ENCODE peak calls at places on chromosomes 2 and 18, in ten cellular contexts. B, S, J, T, Q, U, I, M, F and P are unnamed samples.

GRCh38 chr2:216389565-216389964 is 17.3 kb upstream of the MARCHF4 start:
- DNase-seq in B (no peak), S (no peak), J (no peak), T (no peak), Q (peak), U (no peak), I (no peak), M (no peak), F (no peak), P (no peak)

GRCh38 chr2:220165401-220165800 is 538.0 kb downstream of the SLC4A3 start:
- DNase-seq in B (peak), S (no peak), J (no peak), T (no peak), Q (no peak), U (no peak), I (no peak), M (no peak), F (peak), P (no peak)

GRCh38 chr2:129780316-129781282 is 198.9 kb upstream of the RAB6C start:
- DNase-seq in B (no peak), S (no peak), J (no peak), T (no peak), Q (no peak), U (no peak), I (no peak), M (peak), F (no peak), P (no peak)

GRCh38 chr2:61410185-61410584 is 60.7 kb downstream of the USP34 start:
- DNase-seq in B (no peak), S (no peak), J (no peak), T (no peak), Q (no peak), U (no peak), I (no peak), M (no peak), F (no peak), P (no peak)

GRCh38 chr2:174259981-174260380 is 11.6 kb upstream of the OLA1 start:
- DNase-seq in B (no peak), S (no peak), J (no peak), T (no peak), Q (peak), U (peak), I (peak), M (peak), F (no peak), P (no peak)

GRCh38 chr2:113910110-113910717 is 20.3 kb downstream of the ACTR3 start:
- DNase-seq in B (no peak), S (no peak), J (no peak), T (no peak), Q (peak), U (peak), I (no peak), M (no peak), F (no peak), P (no peak)

GRCh38 chr2:23452853-23453420 is 68.0 kb downstream of the KLHL29 start:
- DNase-seq in B (no peak), S (no peak), J (no peak), T (no peak), Q (no peak), U (no peak), I (no peak), M (peak), F (no peak), P (no peak)

GRCh38 chr2:180662555-180662954 is 317.9 kb upstream of the UBE2E3 start:
- DNase-seq in B (no peak), S (no peak), J (no peak), T (no peak), Q (peak), U (no peak), I (no peak), M (no peak), F (no peak), P (no peak)

GRCh38 chr2:9074930-9075329 is 71.4 kb upstream of the MBOAT2 start:
- DNase-seq in B (no peak), S (no peak), J (no peak), T (no peak), Q (no peak), U (no peak), I (no peak), M (no peak), F (no peak), P (peak)

GRCh38 chr2:127695491-127696472 is 5.5 kb upstream of the SFT2D3 start:
- DNase-seq in B (peak), S (peak), J (peak), T (peak), Q (peak), U (peak), I (no peak), M (peak), F (peak), P (no peak)

GRCh38 chr18:39561136-39561535 is 1995.5 kb upstream of the CELF4 start:
- DNase-seq in B (no peak), S (no peak), J (no peak), T (no peak), Q (peak), U (no peak), I (no peak), M (peak), F (no peak), P (no peak)

GRCh38 chr2:123518387-123518786 is 506.7 kb upstream of the CNTNAP5 start:
- DNase-seq in B (no peak), S (no peak), J (no peak), T (no peak), Q (peak), U (no peak), I (no peak), M (peak), F (no peak), P (no peak)

GRCh38 chr18:74082476-74083070 is 65.1 kb downstream of the FBXO15 start:
- DNase-seq in B (peak), S (no peak), J (peak), T (peak), Q (peak), U (peak), I (no peak), M (peak), F (peak), P (no peak)

GRCh38 chr18:79856119-79857080 is 58.7 kb downstream of the KCNG2 start:
- DNase-seq in B (no peak), S (peak), J (peak), T (no peak), Q (peak), U (no peak), I (no peak), M (peak), F (peak), P (no peak)

GRCh38 chr2:145751634-145752033 is 1231.7 kb upstream of the ZEB2 start:
- DNase-seq in B (no peak), S (no peak), J (no peak), T (no peak), Q (peak), U (peak), I (no peak), M (peak), F (no peak), P (no peak)

GRCh38 chr18:31429623-31430022 is 17.9 kb upstream of the DSG3 start:
- DNase-seq in B (peak), S (no peak), J (no peak), T (no peak), Q (no peak), U (peak), I (no peak), M (no peak), F (no peak), P (no peak)

GRCh38 chr18:45976581-45977373 is 9.6 kb upstream of the EPG5 start:
- DNase-seq in B (no peak), S (no peak), J (no peak), T (no peak), Q (peak), U (no peak), I (no peak), M (no peak), F (no peak), P (no peak)

GRCh38 chr18:28365406-28365805 is 188.5 kb upstream of the CDH2 start:
- DNase-seq in B (no peak), S (no peak), J (no peak), T (no peak), Q (peak), U (peak), I (no peak), M (no peak), F (no peak), P (peak)

GRCh38 chr2:232502901-232503791 is 15.5 kb upstream of the ECEL1 start:
- DNase-seq in B (peak), S (peak), J (peak), T (no peak), Q (peak), U (peak), I (no peak), M (peak), F (peak), P (no peak)

GRCh38 chr2:25161055-25161781 is 7.2 kb downstream of the POMC start:
- DNase-seq in B (peak), S (peak), J (peak), T (no peak), Q (peak), U (peak), I (no peak), M (no peak), F (no peak), P (no peak)

GRCh38 chr2:221087779-221088178 is 484.3 kb downstream of the EPHA4 start:
- DNase-seq in B (no peak), S (no peak), J (no peak), T (no peak), Q (no peak), U (no peak), I (no peak), M (no peak), F (no peak), P (no peak)

GRCh38 chr2:38692636-38693318 is 26.9 kb downstream of the GALM start:
- DNase-seq in B (no peak), S (no peak), J (no peak), T (no peak), Q (no peak), U (peak), I (no peak), M (no peak), F (no peak), P (no peak)

GRCh38 chr2:85914916-85915315 is 26.1 kb upstream of the ST3GAL5 start:
- DNase-seq in B (no peak), S (no peak), J (no peak), T (no peak), Q (no peak), U (no peak), I (no peak), M (no peak), F (no peak), P (no peak)

GRCh38 chr2:86491088-86491487 is 49.9 kb downstream of the KDM3A start:
- DNase-seq in B (no peak), S (no peak), J (no peak), T (no peak), Q (no peak), U (no peak), I (no peak), M (no peak), F (no peak), P (no peak)

GRCh38 chr18:28457784-28458183 is 280.9 kb upstream of the CDH2 start:
- DNase-seq in B (no peak), S (no peak), J (no peak), T (no peak), Q (no peak), U (no peak), I (no peak), M (no peak), F (no peak), P (no peak)

GRCh38 chr2:121263996-121264715 is 20.8 kb downstream of the TFCP2L1 start:
- DNase-seq in B (no peak), S (no peak), J (no peak), T (no peak), Q (no peak), U (no peak), I (no peak), M (no peak), F (no peak), P (no peak)

GRCh38 chr2:41267929-41268659 is 779.7 kb upstream of the PKDCC start:
- DNase-seq in B (no peak), S (no peak), J (no peak), T (no peak), Q (no peak), U (no peak), I (no peak), M (no peak), F (no peak), P (no peak)

GRCh38 chr2:136310005-136310495 is 192.1 kb upstream of the CXCR4 start:
- DNase-seq in B (no peak), S (no peak), J (no peak), T (no peak), Q (no peak), U (no peak), I (no peak), M (no peak), F (no peak), P (no peak)

GRCh38 chr18:58754544-58755068 is 83.3 kb downstream of the MALT1 start:
- DNase-seq in B (peak), S (no peak), J (no peak), T (no peak), Q (no peak), U (no peak), I (no peak), M (no peak), F (peak), P (no peak)

GRCh38 chr2:238887616-238888015 is 39.7 kb downstream of the TWIST2 start:
- DNase-seq in B (no peak), S (no peak), J (no peak), T (no peak), Q (peak), U (no peak), I (no peak), M (no peak), F (no peak), P (no peak)

GRCh38 chr2:36376319-36376765 is 20.8 kb downstream of the CRIM1 start:
- DNase-seq in B (peak), S (peak), J (peak), T (peak), Q (peak), U (peak), I (no peak), M (peak), F (no peak), P (no peak)

GRCh38 chr2:54724560-54725342 is 1.3 kb downstream of the EML6 start:
- DNase-seq in B (peak), S (peak), J (no peak), T (no peak), Q (peak), U (peak), I (no peak), M (peak), F (peak), P (no peak)

GRCh38 chr2:152062130-152063091 is 36.4 kb downstream of the CACNB4 start:
- DNase-seq in B (no peak), S (no peak), J (peak), T (no peak), Q (peak), U (no peak), I (peak), M (no peak), F (no peak), P (no peak)

GRCh38 chr2:56009758-56010534 is 86.4 kb upstream of the EFEMP1 start:
- DNase-seq in B (no peak), S (no peak), J (no peak), T (no peak), Q (peak), U (peak), I (no peak), M (peak), F (peak), P (no peak)

GRCh38 chr2:104746299-104746698 is 107.6 kb upstream of the POU3F3 start:
- DNase-seq in B (no peak), S (no peak), J (no peak), T (no peak), Q (no peak), U (no peak), I (no peak), M (no peak), F (peak), P (no peak)

GRCh38 chr2:877747-878146 is 72.9 kb upstream of the SNTG2 start:
- DNase-seq in B (no peak), S (no peak), J (no peak), T (no peak), Q (no peak), U (no peak), I (no peak), M (no peak), F (no peak), P (no peak)

GRCh38 chr2:173986805-173987204 is 21.6 kb upstream of the SP3 start:
- DNase-seq in B (no peak), S (no peak), J (peak), T (no peak), Q (peak), U (no peak), I (no peak), M (no peak), F (no peak), P (no peak)

GRCh38 chr2:108935231-108935863 is 53.7 kb downstream of the EDAR start:
- DNase-seq in B (no peak), S (no peak), J (peak), T (no peak), Q (no peak), U (peak), I (no peak), M (peak), F (peak), P (no peak)

GRCh38 chr2:74528600-74529356 is 728 bp downstream of the AUP1 start:
- DNase-seq in B (no peak), S (no peak), J (no peak), T (no peak), Q (no peak), U (no peak), I (no peak), M (no peak), F (no peak), P (no peak)

GRCh38 chr2:219142329-219142728 is 18.3 kb downstream of the NHEJ1 start:
- DNase-seq in B (no peak), S (no peak), J (no peak), T (no peak), Q (peak), U (no peak), I (peak), M (no peak), F (no peak), P (peak)

DNA sequence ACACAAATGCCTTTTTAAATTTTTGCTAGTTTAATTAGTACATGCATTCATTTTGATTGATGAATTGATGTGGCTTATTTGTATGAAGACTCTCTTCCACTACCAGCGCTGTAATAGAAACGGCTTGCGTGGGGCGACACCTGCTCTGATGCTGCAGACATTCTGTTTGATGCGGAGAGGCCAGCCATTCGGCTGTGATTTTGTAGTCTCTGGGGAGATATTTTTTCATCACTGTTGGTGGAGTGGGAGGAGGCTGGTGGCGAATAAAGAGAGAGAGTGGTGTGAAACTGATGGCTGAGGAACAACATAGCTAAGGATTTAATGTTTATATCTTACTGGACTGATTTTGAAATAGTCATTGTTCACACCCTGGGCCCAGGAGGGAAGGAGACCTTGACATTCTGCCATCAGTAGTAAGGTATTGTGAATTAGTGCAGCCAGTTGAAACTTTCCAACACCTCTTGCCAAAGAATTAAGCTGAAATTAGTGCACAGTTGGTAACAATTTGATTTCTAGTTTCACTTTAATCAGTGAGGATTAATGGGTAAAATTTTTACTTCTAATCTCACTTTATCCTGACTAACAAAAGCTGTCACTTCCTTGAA is 224.1 kb downstream of the MTX2 start:
- DNase-seq in B (no peak), S (no peak), J (no peak), T (no peak), Q (no peak), U (no peak), I (no peak), M (peak), F (no peak), P (no peak)
- H3K4me3 ChIP-seq in B (no peak), S (no peak), J (no peak), T (no peak), Q (no peak), U (no peak), I (no peak), M (no peak), F (no peak), P (no peak)

DNA sequence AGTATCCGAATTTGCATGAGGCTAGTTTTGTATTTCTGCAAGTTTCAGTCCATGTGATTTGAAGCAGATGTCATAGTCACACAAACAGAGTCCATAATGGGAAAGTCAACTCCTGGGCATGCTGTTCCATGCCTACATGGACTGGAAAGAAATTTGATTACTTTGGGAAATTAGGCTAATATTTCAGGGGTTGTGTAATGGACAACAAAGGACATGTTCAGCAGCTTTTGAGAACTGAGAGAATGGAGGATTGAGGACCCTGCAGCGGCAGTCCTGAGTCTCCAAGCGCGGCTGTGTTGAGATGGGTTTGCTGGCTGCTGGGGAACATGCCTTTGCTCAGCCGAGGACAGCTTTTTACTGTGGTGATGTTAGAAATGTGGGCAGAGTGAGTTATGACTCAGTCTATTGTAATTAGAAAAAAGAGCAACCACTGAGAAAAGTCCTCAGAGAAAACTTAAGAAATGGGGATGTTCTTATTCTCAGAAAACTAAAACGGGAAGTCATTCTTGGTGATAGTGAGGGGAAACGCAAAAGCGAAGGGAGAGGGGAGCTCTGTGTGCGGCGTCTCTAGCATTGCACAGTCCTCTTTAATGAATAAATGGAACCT is 149.2 kb downstream of the FAM210A start:
- DNase-seq in B (no peak), S (no peak), J (no peak), T (no peak), Q (peak), U (peak), I (no peak), M (no peak), F (no peak), P (no peak)
- H3K4me3 ChIP-seq in B (no peak), S (no peak), J (no peak), T (no peak), Q (peak), U (no peak), I (no peak), M (no peak), F (no peak), P (no peak)

DNA sequence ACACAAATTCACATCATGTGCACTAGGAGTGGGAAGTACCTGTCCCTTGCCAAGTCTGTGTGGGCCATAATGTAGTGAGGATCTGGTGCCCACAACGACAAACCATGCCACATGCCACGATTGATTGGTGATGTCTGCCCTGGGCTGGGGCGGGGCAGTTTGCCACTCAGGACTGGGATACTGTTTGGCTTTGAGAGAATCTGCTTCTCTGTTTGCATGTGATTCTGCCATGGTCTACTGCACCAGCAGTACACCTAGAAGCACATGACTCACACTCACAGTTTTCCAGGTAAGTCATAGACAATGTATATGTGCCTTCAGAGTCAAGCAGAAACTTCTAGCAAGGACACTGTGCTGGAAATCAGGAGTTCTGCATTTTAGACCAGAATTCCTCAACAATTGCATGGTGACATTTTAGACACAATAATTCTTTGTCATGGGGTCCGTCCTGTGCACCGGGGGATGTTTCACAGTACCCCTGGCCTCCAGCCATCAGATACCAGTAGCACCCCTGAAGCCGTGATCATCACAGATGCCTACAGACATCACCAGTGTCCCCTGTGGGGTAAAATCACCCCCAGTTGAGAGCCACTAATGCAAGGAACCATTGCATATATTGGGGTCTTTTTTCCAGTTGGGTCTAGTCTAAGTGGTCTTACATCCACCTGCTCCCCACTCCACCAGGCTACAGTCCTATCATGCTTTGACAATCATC is 278.3 kb downstream of the EIPR1 start:
- DNase-seq in B (no peak), S (no peak), J (no peak), T (no peak), Q (no peak), U (no peak), I (no peak), M (no peak), F (no peak), P (no peak)
- H3K4me3 ChIP-seq in B (no peak), S (no peak), J (no peak), T (no peak), Q (no peak), U (no peak), I (no peak), M (no peak), F (no peak), P (no peak)

GRCh38 chr2:134137182-134137595 is 116.7 kb upstream of the MGAT5 start:
- DNase-seq in B (no peak), S (no peak), J (no peak), T (no peak), Q (peak), U (peak), I (no peak), M (peak), F (no peak), P (no peak)

GRCh38 chr2:134138115-134138514 is 115.8 kb upstream of the MGAT5 start:
- DNase-seq in B (no peak), S (no peak), J (no peak), T (no peak), Q (peak), U (no peak), I (no peak), M (no peak), F (no peak), P (no peak)

GRCh38 chr2:134134827-134135226 is 119.0 kb upstream of the MGAT5 start:
- DNase-seq in B (no peak), S (no peak), J (no peak), T (no peak), Q (no peak), U (no peak), I (no peak), M (no peak), F (no peak), P (no peak)

GRCh38 chr2:134135793-134136192 is 118.1 kb upstream of the MGAT5 start:
- DNase-seq in B (no peak), S (no peak), J (no peak), T (no peak), Q (no peak), U (no peak), I (no peak), M (no peak), F (no peak), P (no peak)

GRCh38 chr2:134136702-134137101 is 117.2 kb upstream of the MGAT5 start:
- DNase-seq in B (no peak), S (no peak), J (no peak), T (no peak), Q (no peak), U (peak), I (no peak), M (no peak), F (no peak), P (no peak)
- H3K4me3 ChIP-seq in B (no peak), S (no peak), J (no peak), T (peak), Q (peak), U (peak), I (no peak), M (no peak), F (no peak), P (no peak)